ENCODE peak calls at places on chromosome X, in seven cellular contexts. F is BE2C; D is HepG2; E is right atrium auricular region; R is neural progenitor cell; W is CD8-positive, alpha-beta memory T cell; C is small intestine. I is an unnamed sample.
A peak's percentile ranks its signal among the peaks of the same experiment; 100 is the strongest.

GRCh38 chrX:9907645-9908387 is 59.3 kb upstream of the CLDN34 start:
- DNase-seq in W (no peak), C (no peak), F (no peak), R (no peak), E (no peak), D (no peak), I (no peak)

GRCh38 chrX:119455264-119455663 is 13.0 kb upstream of the SLC25A5 start:
- DNase-seq in D (no peak), R (no peak), C (peak; percentile 79), W (no peak), E (no peak), F (no peak), I (no peak)

GRCh38 chrX:66016905-66017658 is 22.8 kb downstream of the VSIG4 start:
- DNase-seq in F (no peak), R (no peak), D (no peak), C (no peak), E (no peak), W (no peak), I (no peak)

GRCh38 chrX:69065451-69065850 is 99.8 kb downstream of the PJA1 start:
- DNase-seq in F (no peak), W (no peak), C (no peak), E (peak; percentile 53), D (no peak), R (no peak), I (no peak)

GRCh38 chrX:48998391-48998790 is 3.7 kb downstream of the GRIPAP1 start:
- DNase-seq in C (no peak), W (no peak), D (no peak), F (peak; percentile 12), R (no peak), E (no peak), I (no peak)

GRCh38 chrX:13463608-13464007 is 105.8 kb upstream of the EGFL6 start:
- DNase-seq in E (no peak), D (no peak), F (no peak), R (no peak), W (no peak), C (peak; percentile 42), I (peak; percentile 13)

GRCh38 chrX:31546130-31546529 is 474.3 kb upstream of the FTHL17 start:
- DNase-seq in C (no peak), F (no peak), R (no peak), D (no peak), W (no peak), E (no peak), I (no peak)

GRCh38 chrX:74458738-74459137 is 37.4 kb downstream of the SLC16A2 start:
- DNase-seq in C (no peak), E (no peak), F (no peak), D (no peak), W (no peak), R (no peak), I (no peak)

GRCh38 chrX:71911023-71911730 is 532 bp downstream of the NHSL2 start:
- DNase-seq in F (peak; percentile 38), W (peak; percentile 10), E (no peak), C (no peak), D (no peak), R (peak; percentile 83), I (no peak)

GRCh38 chrX:7191681-7192110 is 43.7 kb upstream of the PUDP start:
- DNase-seq in E (no peak), R (no peak), D (peak; percentile 5), C (no peak), W (no peak), F (no peak), I (no peak)

GRCh38 chrX:781216-782211 is 150.9 kb downstream of the SHOX start:
- DNase-seq in F (no peak), W (no peak), D (no peak), E (no peak), C (no peak), R (peak; percentile 43), I (no peak)

DNA sequence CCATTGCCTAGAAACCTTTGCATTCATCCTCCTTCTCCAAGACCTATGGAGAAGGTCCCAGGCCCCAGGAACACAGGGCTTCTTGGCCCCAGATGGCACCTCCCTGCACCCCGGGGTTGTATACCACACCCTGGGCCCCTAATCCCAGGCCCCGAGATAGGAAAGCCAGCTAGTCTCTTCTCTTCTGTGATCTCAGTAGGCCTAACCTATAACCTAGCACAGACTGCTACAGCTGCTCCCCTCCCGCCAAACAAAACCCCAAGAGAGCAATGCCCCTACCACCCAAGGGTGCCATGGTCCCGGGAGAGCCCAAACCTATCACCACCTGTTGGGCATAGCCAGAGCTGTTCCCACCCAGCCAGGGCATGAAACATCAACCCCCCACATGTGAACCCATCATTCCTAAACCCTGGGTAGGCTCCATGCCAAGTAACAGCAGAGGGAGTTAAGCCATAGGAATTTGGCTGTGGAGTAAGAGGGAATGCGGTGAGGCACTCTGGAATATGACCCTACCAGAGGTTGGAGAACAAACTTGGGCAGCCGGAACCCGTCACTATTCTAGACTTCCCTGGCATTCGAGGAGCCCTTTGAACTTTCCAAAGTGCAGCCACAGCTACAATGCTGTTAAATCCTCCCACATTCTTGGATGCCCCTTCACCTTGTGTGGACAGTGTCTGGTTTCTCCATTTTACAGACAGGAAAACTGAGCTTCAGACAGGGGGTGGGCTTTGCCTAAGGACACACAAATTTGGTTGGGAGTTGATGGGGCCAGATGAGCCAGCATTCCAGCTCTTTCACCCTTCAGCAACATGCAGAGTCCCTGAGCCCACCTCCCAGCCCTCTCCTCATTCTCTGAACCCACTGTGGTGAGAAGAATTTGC is 10.9 kb upstream of the SASH3 start:
- DNase-seq in C (peak; percentile 52), W (no peak), E (no peak), R (no peak), F (no peak), D (peak; percentile 47), I (no peak)
- H3K4me1 ChIP-seq in C (no peaks in the 10 kb centered on the region), W (peaks cover 67% of the 10 kb centered on the region), E (no peaks in the 10 kb centered on the region), R (no peaks in the 10 kb centered on the region), F (no peaks in the 10 kb centered on the region), D (peaks cover 44% of the 10 kb centered on the region), I (no peaks in the 10 kb centered on the region)

GRCh38 chrX:41472231-41472815 is 25.2 kb downstream of the NYX start:
- DNase-seq in F (no peak), C (no peak), W (no peak), R (no peak), E (no peak), D (no peak), I (no peak)

GRCh38 chrX:41473936-41474725 is 27.0 kb downstream of the NYX start:
- DNase-seq in R (no peak), E (no peak), D (no peak), C (no peak), F (no peak), W (no peak), I (no peak)

GRCh38 chrX:41475611-41476241 is 28.6 kb downstream of the NYX start:
- DNase-seq in F (no peak), W (no peak), C (no peak), R (peak; percentile 91), D (peak; percentile 35), E (no peak), I (no peak)

GRCh38 chrX:41474726-41475100 is 27.6 kb downstream of the NYX start:
- DNase-seq in W (no peak), D (no peak), R (no peak), F (no peak), C (no peak), E (no peak), I (no peak)

GRCh38 chrX:41475166-41475565 is 28.0 kb downstream of the NYX start:
- DNase-seq in E (no peak), C (no peak), R (peak; percentile 91), D (no peak), W (no peak), F (no peak), I (no peak)
- H3K4me3 ChIP-seq in E (no peak overlapping the region), C (no peak overlapping the region), R (peak overlapping the region; percentile 5), D (no peak overlapping the region), W (no peak overlapping the region), F (no peak overlapping the region), I (no peak overlapping the region)

DNA sequence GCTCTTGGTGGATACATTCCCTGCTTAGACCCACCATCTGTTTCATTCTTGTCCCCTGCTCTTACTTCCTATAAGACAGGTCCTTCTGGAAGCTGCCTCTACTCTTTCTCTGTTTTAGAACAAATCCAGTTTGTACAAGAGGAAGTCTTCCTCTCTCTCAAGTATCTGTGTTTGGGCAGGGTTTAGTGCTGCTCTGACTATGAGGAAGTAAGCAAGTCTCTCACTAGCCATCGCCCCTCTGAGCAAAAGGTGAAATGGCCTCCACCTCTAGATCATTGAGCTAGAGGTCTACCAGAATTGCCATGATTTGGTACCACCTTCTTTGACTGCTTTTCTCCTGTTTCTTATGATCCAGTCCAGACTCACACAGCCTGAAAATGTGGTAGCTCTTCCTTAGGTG is 8.4 kb downstream of the BTK start:
- DNase-seq in D (no peak), R (no peak), F (no peak), W (no peak), E (no peak), C (no peak), I (no peak)
- H3K4me1 ChIP-seq in D (no peaks in the 10 kb centered on the region), R (no peaks in the 10 kb centered on the region), F (no peaks in the 10 kb centered on the region), W (no peaks in the 10 kb centered on the region), E (no peaks in the 10 kb centered on the region), C (no peaks in the 10 kb centered on the region), I (no peaks in the 10 kb centered on the region)

DNA sequence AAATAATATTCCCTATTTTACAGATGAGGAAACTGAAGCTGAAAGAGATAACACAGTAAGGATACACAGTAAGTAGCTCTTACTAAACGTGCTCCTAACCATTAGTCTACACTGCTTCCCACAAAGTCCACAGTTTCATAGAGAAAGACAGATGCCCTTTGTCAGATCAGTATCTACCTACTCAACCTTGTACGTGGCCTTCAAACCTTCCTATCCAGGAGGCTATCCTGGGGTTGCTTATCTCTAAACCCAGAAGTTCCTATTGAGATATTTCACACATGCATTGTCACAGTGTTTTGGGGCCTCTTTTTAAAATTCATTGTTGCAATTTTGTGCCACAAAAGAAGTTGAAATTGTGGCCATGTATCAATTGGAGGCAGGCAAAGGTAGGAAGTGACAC is 208.0 kb downstream of the ENOX2 start:
- DNase-seq in C (no peak), D (no peak), W (no peak), F (no peak), R (no peak), E (no peak), I (no peak)
- H3K4me3 ChIP-seq in C (no peak overlapping the region), D (no peak overlapping the region), W (no peak overlapping the region), F (no peak overlapping the region), R (no peak overlapping the region), E (no peak overlapping the region), I (no peak overlapping the region)

GRCh38 chrX:105698386-105698785 is 124.0 kb upstream of the NRK start:
- DNase-seq in F (no peak), C (no peak), R (no peak), E (no peak), D (no peak), W (no peak), I (no peak)

GRCh38 chrX:105700316-105700715 is 122.0 kb upstream of the NRK start:
- DNase-seq in R (no peak), E (no peak), C (no peak), F (no peak), D (no peak), W (no peak), I (no peak)

GRCh38 chrX:105706041-105706440 is 116.3 kb upstream of the NRK start:
- DNase-seq in F (no peak), E (no peak), W (no peak), D (no peak), C (no peak), R (no peak), I (no peak)

GRCh38 chrX:105703876-105704275 is 118.5 kb upstream of the NRK start:
- DNase-seq in R (no peak), F (no peak), W (no peak), C (no peak), D (no peak), E (no peak), I (no peak)

GRCh38 chrX:105701310-105702052 is 120.9 kb upstream of the NRK start:
- DNase-seq in R (no peak), F (no peak), W (no peak), C (no peak), D (no peak), E (no peak), I (no peak)
- H3K4me1 ChIP-seq in R (no peaks in the 10 kb centered on the region), F (no peaks in the 10 kb centered on the region), W (no peaks in the 10 kb centered on the region), C (no peaks in the 10 kb centered on the region), D (no peaks in the 10 kb centered on the region), E (no peaks in the 10 kb centered on the region), I (no peaks in the 10 kb centered on the region)

I was measured in thoracic aorta.